ENCODE peak calls at places on chromosomes 11 and 22, in five cellular contexts. E, R, D, G and Y are unnamed samples.
A peak's percentile ranks its signal among the peaks of the same experiment; 100 is the strongest.

GRCh38 chr22:29626497-29627195 is 23.2 kb downstream of the NF2 start:
- DNase-seq in R (peak; percentile 85), E (no peak), D (no peak), G (no peak), Y (no peak)

GRCh38 chr11:95831198-95831883 is 41.0 kb downstream of the CEP57 start:
- DNase-seq in E (no peak), G (no peak), R (peak; percentile 91), D (no peak), Y (no peak)

GRCh38 chr11:120748485-120748814 is 236.9 kb downstream of the GRIK4 start:
- DNase-seq in D (no peak), G (no peak), E (no peak), R (no peak), Y (no peak)

GRCh38 chr11:69958308-69958707 is 119.8 kb upstream of the ANO1 start:
- DNase-seq in D (no peak), E (no peak), R (peak; percentile 24), G (no peak), Y (no peak)

GRCh38 chr11:102431404-102431803 is 21.2 kb downstream of the TMEM123 start:
- DNase-seq in R (no peak), D (no peak), E (no peak), G (no peak), Y (no peak)

GRCh38 chr11:128627666-128628342 is 40.4 kb upstream of the ETS1 start:
- DNase-seq in E (no peak), D (no peak), R (no peak), G (no peak), Y (no peak)

GRCh38 chr22:37228106-37229011 is 15.7 kb downstream of the RAC2 start:
- DNase-seq in G (no peak), E (no peak), D (no peak), R (peak; percentile 37), Y (peak; percentile 37)

GRCh38 chr11:135033545-135033944 is 621.5 kb upstream of the B3GAT1 start:
- DNase-seq in E (no peak), D (no peak), R (no peak), G (no peak), Y (no peak)

GRCh38 chr22:38849816-38850215 is 6.0 kb upstream of the NPTXR start:
- DNase-seq in D (no peak), R (no peak), G (no peak), E (no peak), Y (no peak)

GRCh38 chr11:76770642-76771445 is 12.3 kb upstream of the TSKU start:
- DNase-seq in R (peak; percentile 93), E (no peak), G (no peak), D (no peak), Y (no peak)

GRCh38 chr11:132496341-132496740 is 1036.0 kb downstream of the OPCML start:
- DNase-seq in G (no peak), R (no peak), D (no peak), E (no peak), Y (no peak)

GRCh38 chr11:102560555-102561011 is 30.0 kb upstream of the MMP7 start:
- DNase-seq in E (no peak), R (peak; percentile 99), G (no peak), D (no peak), Y (no peak)

GRCh38 chr11:119863811-119864601 is 135.0 kb upstream of the NECTIN1 start:
- DNase-seq in D (no peak), R (no peak), G (no peak), E (no peak), Y (no peak)

GRCh38 chr22:21642584-21643448 is 714 bp downstream of the SDF2L1 start:
- DNase-seq in R (no peak), E (peak; percentile 48), G (no peak), D (peak; percentile 39), Y (peak; percentile 27)

GRCh38 chr22:35175392-35175791 is 81.9 kb upstream of the HMGXB4 start:
- DNase-seq in G (no peak), E (no peak), D (no peak), R (no peak), Y (no peak)

GRCh38 chr22:20549232-20549841 is 41.9 kb downstream of the MED15 start:
- DNase-seq in D (no peak), G (no peak), R (no peak), E (peak; percentile 61), Y (peak; percentile 42)

GRCh38 chr11:47399860-47400812 is 8.3 kb upstream of the SLC39A13 start:
- DNase-seq in G (no peak), R (no peak), E (peak; percentile 34), D (no peak), Y (no peak)

GRCh38 chr11:28491431-28491830 is 383.2 kb downstream of the METTL15 start:
- DNase-seq in R (no peak), E (no peak), D (no peak), G (no peak), Y (no peak)

GRCh38 chr11:73237471-73238290 is 19.6 kb downstream of the P2RY2 start:
- DNase-seq in R (no peak), G (no peak), D (no peak), E (no peak), Y (no peak)

GRCh38 chr22:49300241-49300640 is 527.4 kb downstream of the BRD1 start:
- DNase-seq in E (no peak), G (no peak), R (no peak), D (no peak), Y (no peak)

GRCh38 chr11:10317776-10318526 is 13.1 kb downstream of the ADM start:
- DNase-seq in D (no peak), E (no peak), R (no peak), G (no peak), Y (no peak)

GRCh38 chr11:93570759-93571413 is 27.7 kb upstream of the SMCO4 start:
- DNase-seq in E (no peak), R (peak; percentile 27), G (no peak), D (no peak), Y (no peak)

GRCh38 chr11:79170289-79170688 is 270.5 kb downstream of the TENM4 start:
- DNase-seq in E (no peak), D (no peak), G (no peak), R (no peak), Y (no peak)

GRCh38 chr11:128146926-128147605 is 440.3 kb downstream of the ETS1 start:
- DNase-seq in D (no peak), E (no peak), R (no peak), G (no peak), Y (no peak)

GRCh38 chr11:95920460-95921105 is 3.3 kb downstream of the MTMR2 start:
- DNase-seq in R (no peak), D (no peak), G (no peak), E (no peak), Y (no peak)